ENCODE peak calls at places on chromosomes 16 and 17, in five cellular contexts. K is Panc1, T is lower lobe of right lung, U is SK-N-SH, O is heart right ventricle. Q is an unnamed sample.

GRCh38 chr16:22373662-22374310 is 633 bp downstream of the CDR2 start:
- DNase-seq in O (peak; percentile 47), T (peak; percentile 67), K (no peak), U (peak; percentile 54), Q (peak; percentile 47)

GRCh38 chr16:71894229-71894920 is 956 bp upstream of the IST1 start:
- DNase-seq in U (peak; percentile 37), K (no peak), O (no peak), T (peak; percentile 68), Q (peak; percentile 64)

GRCh38 chr16:70438983-70439862 is at the start of gene ST3GAL2:
- DNase-seq in K (peak; percentile 42), T (peak; percentile 94), U (peak; percentile 98), O (peak; percentile 96), Q (peak; percentile 99)

GRCh38 chr16:75494696-75495601 is at the start of gene CHST6:
- DNase-seq in T (no peak), O (peak; percentile 55), U (peak; percentile 67), K (no peak), Q (peak; percentile 57)

GRCh38 chr16:14205666-14206065 is 134.5 kb downstream of the MRTFB start:
- DNase-seq in U (no peak), K (no peak), O (no peak), T (no peak), Q (no peak)

GRCh38 chr16:12392585-12393089 is 411.1 kb downstream of the CPPED1 start:
- DNase-seq in U (no peak), K (no peak), T (no peak), O (no peak), Q (no peak)

GRCh38 chr16:29675811-29676643 is 3.0 kb upstream of the QPRT start:
- DNase-seq in O (no peak), U (peak; percentile 67), K (peak; percentile 5), T (no peak), Q (peak; percentile 52)

GRCh38 chr17:1967092-1967662 is 58.0 kb downstream of the RTN4RL1 start:
- DNase-seq in U (no peak), O (no peak), T (no peak), K (no peak), Q (no peak)

GRCh38 chr16:15946257-15947044 is 3.0 kb upstream of the ABCC1 start:
- DNase-seq in U (no peak), O (no peak), K (peak; percentile 81), T (no peak), Q (peak; percentile 62)

GRCh38 chr17:70168044-70168978 is 1.0 kb upstream of the KCNJ2 start:
- DNase-seq in K (peak; percentile 32), O (peak; percentile 29), T (peak; percentile 68), U (peak; percentile 81), Q (peak; percentile 65)

GRCh38 chr17:43905400-43905984 is 1.8 kb downstream of the MPP2 start:
- DNase-seq in K (no peak), O (no peak), U (peak; percentile 68), T (no peak), Q (no peak)

GRCh38 chr16:56211471-56211944 is 20.2 kb downstream of the GNAO1 start:
- DNase-seq in K (no peak), T (no peak), O (no peak), U (no peak), Q (no peak)

GRCh38 chr17:33461051-33461450 is 168.0 kb upstream of the ASIC2 start:
- DNase-seq in O (no peak), T (no peak), U (no peak), K (no peak), Q (no peak)

GRCh38 chr17:73998246-73999220 is 204.9 kb upstream of the RPL38 start:
- DNase-seq in K (peak; percentile 25), U (peak; percentile 82), T (peak; percentile 68), O (peak; percentile 33), Q (peak; percentile 10)

GRCh38 chr16:83397601-83398000 is 410.2 kb upstream of the HSBP1 start:
- DNase-seq in U (no peak), O (no peak), K (no peak), T (no peak), Q (no peak)

GRCh38 chr16:81796035-81796434 is 16.9 kb downstream of the PLCG2 start:
- DNase-seq in O (no peak), U (no peak), K (no peak), T (no peak), Q (no peak)

GRCh38 chr17:7136266-7136877 is 21.8 kb upstream of the ASGR2 start:
- DNase-seq in K (peak; percentile 61), U (peak; percentile 70), O (peak; percentile 81), T (peak; percentile 87), Q (peak; percentile 82)

GRCh38 chr16:46857261-46857962 is 26.4 kb upstream of the C16orf87 start:
- DNase-seq in O (no peak), K (no peak), U (peak; percentile 63), T (no peak), Q (peak; percentile 75)

GRCh38 chr17:82318772-82319606 is 1.6 kb upstream of the CD7 start:
- DNase-seq in U (no peak), K (no peak), T (no peak), O (no peak), Q (no peak)

GRCh38 chr17:49496183-49496865 is 1.2 kb downstream of the NGFR start:
- DNase-seq in O (peak; percentile 85), U (peak; percentile 96), T (peak; percentile 83), K (no peak), Q (peak; percentile 86)

GRCh38 chr16:74501484-74502479 is 80.5 kb upstream of the CLEC18B start:
- DNase-seq in T (no peak), O (no peak), K (no peak), U (no peak), Q (peak; percentile 91)

GRCh38 chr16:66741131-66741900 is 10.1 kb downstream of the DYNC1LI2 start:
- DNase-seq in U (peak; percentile 79), K (peak; percentile 52), T (peak; percentile 84), O (peak; percentile 82), Q (peak; percentile 39)

GRCh38 chr17:43791589-43791988 is 11.4 kb downstream of the CFAP97D1 start:
- DNase-seq in K (no peak), T (no peak), O (no peak), U (peak; percentile 55), Q (peak; percentile 61)

GRCh38 chr16:4344659-4345438 is 6.3 kb downstream of the PAM16 start:
- DNase-seq in O (no peak), T (no peak), U (no peak), K (no peak), Q (no peak)

GRCh38 chr17:77872199-77872598 is 86.3 kb upstream of the TNRC6C start:
- DNase-seq in K (no peak), U (no peak), O (no peak), T (no peak), Q (no peak)

GRCh38 chr16:68644715-68645493 is at the start of gene CDH3:
- DNase-seq in U (peak; percentile 64), K (no peak), O (no peak), T (peak; percentile 67), Q (peak; percentile 69)

GRCh38 chr16:68643847-68644246 is 1.3 kb upstream of the CDH3 start:
- DNase-seq in K (no peak), U (no peak), T (no peak), O (no peak), Q (no peak)

GRCh38 chr16:68645494-68646388 is 631 bp downstream of the CDH3 start:
- DNase-seq in O (no peak), T (peak; percentile 48), K (no peak), U (peak; percentile 74), Q (no peak)

GRCh38 chr16:68643227-68643626 is 1.9 kb upstream of the CDH3 start:
- DNase-seq in U (no peak), T (no peak), K (no peak), O (no peak), Q (no peak)

DNA sequence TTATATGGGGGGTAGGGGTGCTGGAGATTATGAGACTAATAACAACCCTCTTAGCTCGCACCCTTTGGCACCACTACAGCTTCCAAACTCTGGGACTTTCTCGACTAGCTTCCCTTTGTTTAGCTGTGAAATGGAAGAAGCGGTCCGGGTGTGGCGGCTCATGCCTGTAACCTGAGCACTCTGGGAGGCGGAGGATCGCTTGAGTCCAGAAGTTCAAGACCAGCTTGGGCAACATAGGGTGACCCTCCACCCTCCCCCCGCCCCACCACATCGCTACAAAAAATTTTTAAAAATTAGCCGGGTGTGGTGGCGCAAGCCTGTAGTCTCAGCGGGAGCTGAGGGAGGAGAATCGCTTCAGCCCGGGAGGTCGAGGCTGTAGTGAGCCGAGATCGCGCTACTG is 807 bp upstream of the CDH3 start:
- DNase-seq in K (no peak), T (no peak), U (no peak), O (no peak), Q (no peak)
- H3K27me3 ChIP-seq in K (no peaks in the 10 kb centered on the region), T (peaks cover 64% of the 10 kb centered on the region), U (peaks cover 33% of the 10 kb centered on the region), O (peaks cover 66% of the 10 kb centered on the region), Q (peaks cover 40% of the 10 kb centered on the region)

DNA sequence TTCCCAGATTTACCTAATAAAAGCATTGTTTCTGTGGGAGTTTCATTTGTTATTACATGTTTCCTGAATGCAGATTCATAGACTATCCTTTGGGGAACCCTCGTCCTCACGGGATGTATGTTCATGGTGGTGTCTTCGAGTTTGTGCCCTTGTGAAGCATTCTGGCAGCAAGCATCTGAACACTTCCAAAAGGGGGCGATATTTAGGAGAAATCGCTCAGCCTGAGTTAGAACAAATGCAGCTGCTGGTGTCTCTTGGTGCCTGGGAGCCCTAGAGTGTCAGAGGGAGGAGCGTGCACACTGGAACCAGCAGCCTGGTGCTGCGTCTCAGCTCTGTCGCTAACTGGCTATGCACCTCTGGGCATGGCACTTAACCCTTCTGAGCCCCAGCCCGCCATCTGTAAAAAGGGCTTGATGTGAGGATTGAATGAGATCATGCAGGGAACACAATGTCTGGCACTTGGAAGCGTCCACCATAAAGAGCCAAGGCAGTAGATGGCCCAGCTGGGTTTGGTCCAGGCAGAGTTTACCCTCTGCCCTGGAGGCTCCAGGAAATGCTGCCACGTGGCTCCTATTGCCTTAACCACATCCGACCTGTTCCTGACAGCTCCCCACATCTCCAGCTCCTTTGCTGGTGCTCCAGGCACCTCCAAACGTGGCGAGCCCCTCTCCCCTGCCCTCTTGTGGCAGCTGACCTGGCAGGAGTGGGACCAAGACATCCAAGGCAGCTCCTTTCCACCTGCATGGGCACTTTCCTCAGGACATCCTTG is 25.0 kb upstream of the C16orf78 start:
- DNase-seq in O (no peak), T (no peak), U (no peak), K (no peak), Q (peak; percentile 17)
- TF ChIP-seq CTCF in O (no peak), T (no peak), U (peak; percentile 7), K (peak; percentile 28), Q (peak; percentile 33)

GRCh38 chr17:62805234-62805633 is 2.9 kb downstream of the MARCHF10 start:
- DNase-seq in T (no peak), O (no peak), K (no peak), U (no peak), Q (no peak)
- H3K27me3 ChIP-seq in T (peaks cover 14% of the 10 kb centered on the region), O (peaks cover 13% of the 10 kb centered on the region), K (no peaks in the 10 kb centered on the region), U (no peaks in the 10 kb centered on the region), Q (peaks cover 5% of the 10 kb centered on the region)

DNA sequence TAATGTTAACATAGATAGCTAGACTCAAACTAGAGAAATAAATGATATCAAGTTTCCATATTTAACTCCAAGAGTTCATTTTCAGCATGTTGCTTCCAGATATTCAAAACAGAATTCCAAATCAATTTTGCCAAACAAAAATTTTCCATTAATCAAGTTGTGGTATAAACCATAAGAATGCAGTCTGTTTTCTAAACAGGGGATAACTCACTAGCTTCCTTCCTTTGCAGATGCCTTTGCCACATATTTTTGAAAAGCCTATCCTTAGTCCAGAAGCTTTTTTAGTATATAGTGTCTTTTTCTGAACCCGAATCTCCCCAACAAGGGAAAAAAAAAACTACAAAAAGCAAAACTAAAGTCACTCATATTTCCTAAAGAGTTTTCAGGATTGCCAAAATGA is 61.5 kb downstream of the HELZ start:
- DNase-seq in O (no peak), U (no peak), K (no peak), T (no peak), Q (no peak)
- TF ChIP-seq CTCF in O (no peak), U (no peak), K (no peak), T (no peak), Q (no peak)

Q was measured in A673.